ENCODE peak calls at places on chromosomes 1 and 21, in five cellular contexts. G, S, C, D and V are unnamed samples.

GRCh38 chr1:38941093-38941492 is 537 bp downstream of the RHBDL2 start:
- DNase-seq in D (no peak), G (no peak), C (no peak), S (no peak), V (no peak)

GRCh38 chr1:52571783-52572182 is 18.9 kb upstream of the TUT4 start:
- DNase-seq in G (no peak), C (no peak), S (peak; percentile 16), D (no peak), V (peak; percentile 66)

GRCh38 chr21:40002978-40003377 is 135.7 kb downstream of the PCP4 start:
- DNase-seq in S (no peak), G (no peak), D (no peak), C (no peak), V (no peak)

GRCh38 chr1:221669441-221669840 is 72.4 kb downstream of the DUSP10 start:
- DNase-seq in D (no peak), G (no peak), C (no peak), S (no peak), V (no peak)

GRCh38 chr1:201259476-201260235 is 23.6 kb upstream of the PKP1 start:
- DNase-seq in C (peak; percentile 38), G (no peak), D (no peak), S (peak; percentile 33), V (peak; percentile 32)

GRCh38 chr1:161962094-161962887 is 61.4 kb downstream of the OLFML2B start:
- DNase-seq in G (no peak), C (peak; percentile 88), S (peak; percentile 90), D (no peak), V (peak; percentile 83)

GRCh38 chr1:184562801-184563200 is 176.0 kb downstream of the C1orf21 start:
- DNase-seq in S (no peak), D (no peak), C (no peak), G (no peak), V (peak; percentile 6)

GRCh38 chr1:156838972-156839371 is 19.9 kb downstream of the INSRR start:
- DNase-seq in D (no peak), C (no peak), S (no peak), G (no peak), V (peak; percentile 21)

GRCh38 chr1:113905435-113905861 is 322 bp downstream of the DCLRE1B start:
- DNase-seq in C (no peak), D (no peak), G (peak; percentile 77), S (no peak), V (no peak)

GRCh38 chr1:242454262-242455051 is 70.0 kb downstream of the PLD5 start:
- DNase-seq in D (no peak), G (no peak), C (peak; percentile 6), S (peak; percentile 43), V (peak; percentile 51)

GRCh38 chr21:25994758-25995163 is 175.8 kb downstream of the APP start:
- DNase-seq in C (no peak), D (no peak), G (no peak), S (no peak), V (no peak)

GRCh38 chr1:40344597-40344996 is 27.5 kb upstream of the COL9A2 start:
- DNase-seq in C (peak; percentile 65), D (peak; percentile 77), G (peak; percentile 71), S (peak; percentile 7), V (peak; percentile 62)

GRCh38 chr1:20727746-20728316 is 4.7 kb downstream of the SH2D5 start:
- DNase-seq in C (no peak), S (no peak), D (peak; percentile 56), G (no peak), V (no peak)

GRCh38 chr1:156126701-156127534 is 12.4 kb downstream of the LMNA start:
- DNase-seq in S (peak; percentile 90), G (peak; percentile 84), D (peak; percentile 84), C (peak; percentile 92), V (peak; percentile 94)

GRCh38 chr1:14952626-14953314 is 200.8 kb upstream of the TMEM51 start:
- DNase-seq in D (no peak), S (no peak), G (no peak), C (no peak), V (no peak)

GRCh38 chr21:38434913-38435533 is 63.3 kb downstream of the ERG start:
- DNase-seq in D (peak; percentile 86), G (no peak), C (peak; percentile 81), S (peak; percentile 90), V (peak; percentile 10)

GRCh38 chr1:83546863-83547262 is 452.1 kb downstream of the TTLL7 start:
- DNase-seq in D (no peak), S (no peak), G (no peak), C (no peak), V (peak; percentile 89)

GRCh38 chr1:201751872-201752271 is 77.1 kb upstream of the IPO9 start:
- DNase-seq in C (no peak), D (no peak), G (no peak), S (peak; percentile 43), V (peak; percentile 55)

GRCh38 chr1:168360151-168360550 is 79.5 kb downstream of the TBX19 start:
- DNase-seq in C (no peak), S (no peak), D (no peak), G (no peak), V (peak; percentile 56)

GRCh38 chr1:67280696-67281095 is 27.0 kb upstream of the IL12RB2 start:
- DNase-seq in D (no peak), C (no peak), S (no peak), G (no peak), V (no peak)

GRCh38 chr1:59007429-59007819 is 223.6 kb upstream of the JUN start:
- DNase-seq in S (no peak), C (no peak), G (no peak), D (no peak), V (peak; percentile 31)

GRCh38 chr1:40838045-40838979 is 23.9 kb downstream of the CITED4 start:
- DNase-seq in C (no peak), S (no peak), D (no peak), G (no peak), V (no peak)

GRCh38 chr1:51506537-51506936 is 12.5 kb downstream of the EPS15 start:
- DNase-seq in G (no peak), C (peak; percentile 40), D (no peak), S (peak; percentile 90), V (peak; percentile 96)

GRCh38 chr1:97925161-97925560 is 4.3 kb upstream of the DPYD start:
- DNase-seq in D (no peak), S (no peak), C (no peak), G (no peak), V (no peak)

GRCh38 chr1:32876341-32877210 is 5.9 kb upstream of the FNDC5 start:
- DNase-seq in G (no peak), C (peak; percentile 34), S (peak; percentile 29), D (peak; percentile 65), V (peak; percentile 41)

GRCh38 chr1:3625151-3625907 is 514 bp downstream of the TPRG1L start:
- DNase-seq in D (no peak), S (peak; percentile 18), G (peak; percentile 75), C (peak; percentile 53), V (peak; percentile 22)

GRCh38 chr1:93588955-93589354 is 92.7 kb downstream of the BCAR3 start:
- DNase-seq in D (no peak), C (no peak), S (no peak), G (no peak), V (no peak)

GRCh38 chr1:24491577-24492360 is 10.9 kb upstream of the RCAN3 start:
- DNase-seq in S (no peak), C (no peak), D (no peak), G (no peak), V (no peak)
- TF ChIP-seq CTCF in S (no peak), C (peak; percentile 20), D (no peak), G (no peak), V (no peak)

DNA sequence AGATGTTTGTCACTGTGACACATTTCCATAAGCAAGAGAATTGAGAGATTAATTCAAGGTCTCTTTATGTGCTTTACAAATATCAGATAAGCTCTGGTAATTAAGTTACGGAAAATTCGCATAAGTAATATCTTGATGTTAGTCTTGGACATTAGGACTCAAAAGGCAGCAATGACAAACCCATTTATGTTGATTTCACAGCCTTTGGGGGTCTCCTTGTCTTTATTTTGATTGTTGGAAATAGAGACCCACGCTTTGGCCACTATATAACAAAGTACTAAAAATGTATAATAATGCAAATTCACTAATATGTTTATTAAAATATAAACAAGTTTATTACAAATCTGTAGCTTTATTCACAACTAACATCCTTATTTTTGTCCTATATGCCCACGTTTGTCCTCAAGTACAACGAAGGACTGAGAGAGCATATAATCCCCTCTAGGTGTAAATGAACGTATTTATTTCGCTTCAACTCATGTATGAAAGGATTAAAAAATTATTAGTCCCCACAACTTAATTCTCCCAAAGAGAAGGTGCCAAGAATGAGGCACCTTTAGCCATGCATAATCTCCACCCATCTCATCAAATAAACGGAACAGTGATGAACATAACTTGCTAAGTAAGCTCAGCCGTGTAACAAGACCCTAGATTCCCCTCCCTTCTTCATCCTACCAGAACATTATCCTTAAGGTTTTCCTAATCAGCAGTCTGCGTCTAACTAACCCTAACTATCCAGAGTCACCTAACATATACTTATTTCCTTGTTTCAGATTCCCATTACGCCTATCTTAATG is 1.6 kb upstream of the LAMC1 start:
- DNase-seq in C (no peak), D (no peak), S (no peak), G (no peak), V (no peak)
- H3K4me3 ChIP-seq in C (peak overlapping the region; percentile 68), D (peak overlapping the region; percentile 100), S (peak overlapping the region; percentile 90), G (peak overlapping the region; percentile 89), V (peak overlapping the region; percentile 53)

GRCh38 chr21:46211786-46212720 is 16.5 kb downstream of the LSS start:
- DNase-seq in D (no peak), G (peak; percentile 53), C (no peak), S (no peak), V (peak; percentile 21)

GRCh38 chr21:46211376-46211775 is 17.2 kb downstream of the LSS start:
- DNase-seq in S (no peak), D (no peak), G (peak; percentile 54), C (no peak), V (no peak)

GRCh38 chr21:46208761-46209721 is 19.5 kb downstream of the LSS start:
- DNase-seq in C (no peak), G (peak; percentile 62), S (no peak), D (peak; percentile 57), V (no peak)

GRCh38 chr21:46212721-46213484 is 15.7 kb downstream of the LSS start:
- DNase-seq in D (peak; percentile 51), G (peak; percentile 19), C (no peak), S (no peak), V (no peak)

DNA sequence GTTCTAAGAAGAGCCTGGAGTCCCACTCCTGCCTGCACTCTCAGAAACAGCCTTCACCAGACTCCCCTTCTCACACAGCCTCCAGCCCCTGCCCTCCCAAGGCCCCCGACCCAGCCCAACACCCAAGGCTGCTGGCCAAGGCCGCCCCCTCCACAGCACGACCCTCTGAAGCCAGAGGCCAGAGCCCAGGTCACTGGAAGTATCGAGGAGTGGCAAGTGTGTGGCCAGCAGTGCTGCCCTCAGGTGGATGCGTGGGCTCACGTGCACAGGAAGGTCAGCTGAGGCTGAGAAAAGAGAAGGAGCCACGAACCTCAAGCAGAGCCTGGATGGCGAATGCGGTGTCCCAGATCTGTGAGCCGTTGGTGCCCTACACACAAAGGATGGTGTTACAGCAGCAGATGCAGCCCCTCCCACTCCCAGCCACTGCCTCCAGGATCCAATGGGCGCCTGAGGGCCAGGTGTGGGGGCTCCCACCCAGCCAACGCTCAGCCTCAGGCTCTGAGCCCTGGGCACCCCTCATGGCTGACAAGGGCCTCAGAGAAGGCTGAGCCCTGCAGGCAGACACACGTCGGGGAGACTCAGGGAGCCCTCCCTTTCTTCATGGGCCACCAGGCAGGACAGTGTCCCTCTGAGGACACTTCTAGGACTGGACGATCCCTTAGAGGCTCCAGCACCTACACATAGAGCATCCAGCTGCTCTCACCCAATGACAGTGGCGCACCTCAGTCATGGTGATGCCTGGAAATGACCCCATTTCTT is 18.0 kb downstream of the LSS start:
- DNase-seq in C (no peak), S (no peak), G (peak; percentile 56), D (peak; percentile 54), V (no peak)
- TF ChIP-seq CTCF in C (peak; percentile 16), S (no peak), G (no peak), D (no peak), V (no peak)

GRCh38 chr21:45255381-45256020 is 32.2 kb downstream of the POFUT2 start:
- DNase-seq in D (no peak), G (no peak), C (no peak), S (no peak), V (no peak)
- H3K4me3 ChIP-seq in D (no peak overlapping the region), G (no peak overlapping the region), C (no peak overlapping the region), S (no peak overlapping the region), V (no peak overlapping the region)